ENCODE peak calls at places on chromosomes 4 and X, in four cellular contexts. C, U, A and E are unnamed samples.

GRCh38 chrX:22314211-22314610 is 41.5 kb downstream of the CBLL2 start:
- DNase-seq in C (no peak), A (no peak), U (no peak), E (no peak)

GRCh38 chr4:40750461-40751258 is 905 bp downstream of the NSUN7 start:
- DNase-seq in A (peak), C (no peak), U (no peak), E (peak)

GRCh38 chrX:50813843-50814661 is at the start of gene SHROOM4:
- DNase-seq in A (peak), C (no peak), U (no peak), E (no peak)

GRCh38 chrX:27680726-27681125 is 90.6 kb downstream of the DCAF8L2 start:
- DNase-seq in U (no peak), A (no peak), C (no peak), E (no peak)

GRCh38 chrX:130682990-130683389 is 220.0 kb downstream of the ENOX2 start:
- DNase-seq in A (no peak), U (no peak), C (no peak), E (no peak)

GRCh38 chr4:11376571-11376970 is 52.1 kb downstream of the HS3ST1 start:
- DNase-seq in C (no peak), U (no peak), A (no peak), E (no peak)

GRCh38 chrX:42129541-42129940 is 206.2 kb upstream of the CASK start:
- DNase-seq in C (no peak), A (no peak), U (no peak), E (no peak)

GRCh38 chr4:138838251-138838650 is 177.3 kb upstream of the NOCT start:
- DNase-seq in C (no peak), A (no peak), U (no peak), E (no peak)

GRCh38 chr4:159206427-159206871 is 103.6 kb downstream of the RAPGEF2 start:
- DNase-seq in A (no peak), C (no peak), U (no peak), E (no peak)

GRCh38 chr4:7506119-7506518 is 71.4 kb upstream of the PSAPL1 start:
- DNase-seq in A (no peak), U (no peak), C (no peak), E (no peak)

GRCh38 chr4:27090406-27090805 is 229.8 kb downstream of the STIM2 start:
- DNase-seq in A (no peak), C (no peak), U (no peak), E (no peak)

GRCh38 chr4:70902577-70903281 is 560 bp downstream of the MOB1B start:
- DNase-seq in A (no peak), U (no peak), C (no peak), E (no peak)

DNA sequence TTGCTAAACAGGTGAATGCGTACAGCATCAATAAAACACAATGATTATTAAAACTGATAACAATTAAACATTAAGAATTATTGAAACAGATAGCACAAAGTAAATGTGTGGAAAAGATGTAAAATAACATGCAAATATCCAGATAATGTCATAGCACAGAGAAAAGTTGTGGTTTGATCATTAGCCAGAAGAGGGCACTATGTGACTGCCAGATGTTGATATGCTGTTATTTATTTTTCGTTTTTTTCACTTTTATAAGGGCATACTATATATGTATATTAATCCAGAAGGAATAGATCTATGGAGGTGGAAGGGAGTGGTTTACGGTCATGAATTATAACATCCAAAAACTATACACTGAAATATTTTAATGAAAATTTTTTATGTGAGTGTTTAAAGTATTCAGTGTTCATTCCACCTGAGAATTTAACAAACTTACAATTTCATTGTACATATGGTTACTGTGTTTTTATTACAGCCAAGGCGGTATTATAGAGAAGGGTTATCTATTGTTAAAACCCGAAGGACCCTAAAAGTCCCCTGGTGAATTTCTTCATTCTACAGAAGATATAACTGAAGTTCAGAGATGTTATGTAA is 211.9 kb upstream of the UGT8 start:
- DNase-seq in A (peak), U (peak), C (peak), E (peak)
- TF ChIP-seq JUND in A (no peak), U (no peak), C (no peak), E (no peak)

DNA sequence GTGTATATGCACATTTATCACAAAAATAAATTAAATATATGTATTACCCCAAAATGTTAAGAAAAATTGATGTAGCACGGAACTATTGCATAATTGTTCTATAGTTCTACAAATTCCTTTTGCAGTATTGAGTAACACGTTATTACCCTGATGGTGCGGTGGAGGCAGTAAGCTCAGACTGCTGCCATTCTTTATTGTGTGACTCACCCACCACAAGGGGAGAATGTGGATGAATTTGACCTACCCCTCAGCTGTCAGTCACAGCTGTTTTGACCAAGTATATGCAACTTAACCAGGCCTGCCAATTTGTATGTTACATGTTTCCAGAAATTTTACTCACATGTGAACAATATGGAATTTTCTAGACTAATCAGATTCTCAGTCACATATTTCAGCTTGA is 506.6 kb downstream of the SH3BGRL start:
- DNase-seq in C (no peak), U (no peak), A (no peak), E (no peak)
- TF ChIP-seq JUND in C (no peak), U (no peak), A (no peak), E (no peak)

GRCh38 chr4:3386486-3386885 is 55.3 kb upstream of the HGFAC start:
- DNase-seq in U (no peak), A (no peak), C (no peak), E (no peak)

GRCh38 chr4:3387154-3387942 is 54.4 kb upstream of the HGFAC start:
- DNase-seq in A (no peak), C (no peak), U (no peak), E (no peak)

GRCh38 chr4:3388461-3389185 is 53.1 kb upstream of the HGFAC start:
- DNase-seq in C (no peak), A (peak), U (no peak), E (no peak)

GRCh38 chr4:3389186-3389878 is 52.4 kb upstream of the HGFAC start:
- DNase-seq in U (no peak), A (no peak), C (no peak), E (no peak)

DNA sequence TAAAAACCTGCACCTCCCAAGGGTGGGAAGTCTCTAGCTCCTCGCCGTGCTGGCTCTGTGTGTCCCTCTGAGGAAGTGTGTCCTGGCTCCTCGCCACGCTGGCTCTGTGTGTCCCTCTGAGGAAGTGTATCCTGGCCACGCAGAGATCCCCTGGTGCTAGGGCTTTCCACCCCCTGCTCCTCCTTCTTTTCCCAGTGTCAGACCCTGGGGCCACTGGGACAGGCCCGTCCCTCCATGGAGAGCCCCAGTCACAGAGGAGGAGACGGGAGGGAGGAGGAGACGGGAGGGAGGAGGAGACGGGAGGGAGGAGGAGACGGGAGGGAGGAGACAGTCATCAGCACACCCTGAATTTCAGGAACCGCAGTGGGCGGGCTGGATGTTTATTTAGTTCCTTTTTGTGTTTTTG is 53.8 kb upstream of the HGFAC start:
- DNase-seq in U (no peak), A (peak), C (no peak), E (peak)
- TF ChIP-seq JUND in U (no peak), A (no peak), C (no peak), E (no peak)

DNA sequence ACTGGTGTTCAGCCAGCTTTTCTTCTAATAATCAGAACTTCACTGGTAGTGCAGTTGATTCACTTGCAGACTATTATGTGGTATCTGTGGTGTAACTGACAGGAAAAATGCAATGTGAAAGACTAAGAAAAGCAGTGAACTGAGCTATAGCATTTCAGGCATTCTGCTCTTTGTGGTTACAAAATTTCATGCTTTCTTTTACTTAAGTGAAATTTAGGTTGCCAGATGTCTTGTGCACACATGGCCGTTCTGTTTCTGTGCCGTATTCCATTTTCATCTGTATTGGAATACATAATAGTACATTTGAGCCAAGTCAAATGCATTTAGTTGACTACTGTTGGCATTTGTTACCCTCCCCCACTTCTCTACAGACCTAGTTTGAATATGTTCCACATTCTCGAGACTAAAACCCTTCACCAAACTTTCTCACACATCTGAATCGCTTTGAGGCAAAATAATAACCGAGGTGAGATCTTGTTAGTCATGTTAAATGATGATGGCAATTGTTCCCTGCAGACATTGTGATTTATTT is 8.2 kb downstream of the RTL3 start:
- DNase-seq in U (no peak), A (no peak), C (no peak), E (no peak)
- TF ChIP-seq JUND in U (no peak), A (no peak), C (no peak), E (no peak)

DNA sequence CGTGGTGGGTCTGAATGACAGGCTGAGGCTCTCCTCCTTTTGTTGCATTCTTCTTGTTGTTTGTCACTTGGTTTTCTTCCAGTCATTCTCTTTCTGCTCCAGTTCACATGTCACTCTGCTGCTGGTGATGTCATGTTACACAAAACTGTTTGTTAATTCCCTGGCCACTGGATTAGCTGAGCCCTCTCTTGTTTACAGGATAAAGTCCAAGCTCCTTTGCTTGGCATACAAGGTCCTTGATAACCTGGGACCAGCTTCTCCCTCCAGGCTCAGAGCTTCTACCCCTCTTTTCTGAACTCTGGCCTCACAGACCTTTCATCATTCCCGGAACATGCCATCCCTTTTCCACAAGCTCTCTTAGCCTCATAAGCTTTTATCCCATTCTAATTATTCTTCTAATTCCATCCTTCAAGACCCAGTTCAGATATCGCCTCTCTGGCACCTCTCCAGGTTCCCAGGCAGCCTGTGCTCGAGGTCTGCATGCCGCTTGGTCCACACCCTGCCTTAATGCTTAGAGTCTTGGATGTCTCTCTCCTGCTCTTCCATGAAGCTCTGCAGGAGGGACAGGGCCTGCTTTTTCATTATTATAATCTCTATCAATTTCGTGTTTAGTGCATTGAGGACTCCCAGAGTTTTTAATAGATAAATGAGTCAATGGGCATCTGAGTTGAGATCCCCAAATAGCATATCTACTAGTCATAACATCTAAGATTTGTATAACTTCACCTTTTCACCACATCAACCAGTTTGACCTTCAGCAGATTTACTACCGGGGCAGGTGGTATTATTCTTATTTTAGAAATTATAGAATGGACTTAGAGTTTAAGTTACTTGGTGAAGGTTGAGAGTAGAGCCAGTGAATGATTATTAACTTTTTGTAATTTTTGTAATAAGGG is 98.7 kb downstream of the TMEM131L start:
- DNase-seq in U (no peak), A (no peak), C (no peak), E (no peak)
- TF ChIP-seq JUND in U (no peak), A (no peak), C (no peak), E (no peak)

GRCh38 chr4:19983072-19983471 is 268.6 kb upstream of the SLIT2 start:
- DNase-seq in C (no peak), U (no peak), A (no peak), E (no peak)
- TF ChIP-seq JUND in C (no peak), U (no peak), A (peak), E (no peak)

GRCh38 chrX:1453390-1453783 is 678 bp upstream of the ASMTL start:
- DNase-seq in A (no peak), C (no peak), U (no peak), E (no peak)
- TF ChIP-seq JUND in A (no peak), C (no peak), U (no peak), E (no peak)

GRCh38 chr4:107380190-107380589 is 339.8 kb downstream of the PAPSS1 start:
- DNase-seq in U (no peak), A (no peak), C (no peak), E (no peak)

GRCh38 chr4:107380836-107381438 is 339.1 kb downstream of the PAPSS1 start:
- DNase-seq in C (no peak), U (no peak), A (no peak), E (no peak)

GRCh38 chr4:107379054-107379869 is 340.8 kb downstream of the PAPSS1 start:
- DNase-seq in C (no peak), A (no peak), U (no peak), E (no peak)

GRCh38 chr4:107376293-107376692 is 340.2 kb upstream of the DKK2 start:
- DNase-seq in A (no peak), U (no peak), C (no peak), E (no peak)
- TF ChIP-seq JUND in A (no peak), U (no peak), C (no peak), E (no peak)

GRCh38 chr4:184392748-184393334 is 81.5 kb downstream of the IRF2 start:
- DNase-seq in C (no peak), U (no peak), A (no peak), E (no peak)
- TF ChIP-seq JUND in C (no peak), U (no peak), A (no peak), E (no peak)